ENCODE peak calls at places on chromosomes 2 and 18, in eight cellular contexts. Q is HCEC 1CT; H is stimulated activated CD8-positive, alpha-beta memory T cell treated with anti-CD3 and anti-CD28 coated beads, Interleukin-12 subunit alpha, Interleukin-12 subunit beta, amount 100 ng/mL, for 4 hours; A is endothelial cell; C is stimulated activated naive B cell treated with anti-CD40 and anti-IgM and Interleukin-4, amounts not matched to agents 10 μg/mL and 1 μg/mL and 100 μg/mL, for 72 hours; Z is CD8-positive, alpha-beta T cell; F is cardiac septum; J is EH. Y is an unnamed sample.

GRCh38 chr2:239253705-239254104 is 147.1 kb downstream of the HDAC4 start:
- DNase-seq in Q (no peak), H (no peak), A (no peak), C (no peak), Z (no peak), F (peak), J (no peak), Y (no peak)

GRCh38 chr18:23143871-23144270 is 8.6 kb downstream of the CABLES1 start:
- DNase-seq in Q (no peak), H (no peak), A (peak), C (no peak), Z (no peak), F (no peak), J (no peak), Y (no peak)

GRCh38 chr2:135664623-135665068 is 77.0 kb upstream of the UBXN4 start:
- DNase-seq in Q (no peak), H (no peak), A (no peak), C (no peak), Z (no peak), F (no peak), J (peak), Y (no peak)

GRCh38 chr2:5562865-5563264 is 129.3 kb upstream of the SOX11 start:
- DNase-seq in Q (no peak), H (no peak), A (no peak), C (no peak), Z (no peak), F (no peak), J (no peak), Y (no peak)

GRCh38 chr2:21774691-21775090 is 650.9 kb downstream of the TDRD15 start:
- DNase-seq in Q (no peak), H (no peak), A (no peak), C (no peak), Z (no peak), F (no peak), J (no peak), Y (no peak)

GRCh38 chr18:778194-779007 is 33.6 kb downstream of the YES1 start:
- DNase-seq in Q (no peak), H (no peak), A (no peak), C (no peak), Z (no peak), F (no peak), J (no peak), Y (no peak)

GRCh38 chr2:177265386-177265690 is 811 bp upstream of the NFE2L2 start:
- DNase-seq in Q (peak), H (no peak), A (no peak), C (no peak), Z (no peak), F (peak), J (no peak), Y (no peak)

GRCh38 chr2:1739961-1740713 is 4.2 kb downstream of the PXDN start:
- DNase-seq in Q (no peak), H (no peak), A (no peak), C (no peak), Z (no peak), F (peak), J (peak), Y (no peak)

GRCh38 chr2:2981000-2981399 is 396.6 kb downstream of the EIPR1 start:
- DNase-seq in Q (no peak), H (no peak), A (no peak), C (no peak), Z (no peak), F (no peak), J (no peak), Y (no peak)